ENCODE peak calls at places on chromosomes 13 and 19, in four cellular contexts. One of them, this sample, is unnamed.

GRCh38 chr13:79936368-79937136 is 404.4 kb downstream of the SPRY2 start:
- DNase-seq in uterus: peak
- DNase-seq in T-cell: no peak
- DNase-seq in activated naive CD4-positive, alpha-beta T cell treated with anti-CD3 and anti-CD28 coated beads for 36 hours: no peak
- DNase-seq in this sample: peak

GRCh38 chr13:38944219-38944618 is 46.4 kb downstream of the STOML3 start:
- DNase-seq in T-cell: no peak
- DNase-seq in uterus: no peak
- DNase-seq in activated naive CD4-positive, alpha-beta T cell treated with anti-CD3 and anti-CD28 coated beads for 36 hours: no peak
- DNase-seq in this sample: no peak

GRCh38 chr13:109684836-109685602 is 101.4 kb downstream of the IRS2 start:
- DNase-seq in T-cell: no peak
- DNase-seq in activated naive CD4-positive, alpha-beta T cell treated with anti-CD3 and anti-CD28 coated beads for 36 hours: no peak
- DNase-seq in uterus: no peak
- DNase-seq in this sample: no peak

GRCh38 chr19:28607066-28607583 is 605.8 kb downstream of the UQCRFS1 start:
- DNase-seq in activated naive CD4-positive, alpha-beta T cell treated with anti-CD3 and anti-CD28 coated beads for 36 hours: no peak
- DNase-seq in T-cell: no peak
- DNase-seq in uterus: no peak
- DNase-seq in this sample: no peak

GRCh38 chr13:37313383-37313782 is 207.9 kb upstream of the CSNK1A1L start:
- DNase-seq in activated naive CD4-positive, alpha-beta T cell treated with anti-CD3 and anti-CD28 coated beads for 36 hours: no peak
- DNase-seq in uterus: no peak
- DNase-seq in T-cell: no peak
- DNase-seq in this sample: peak

GRCh38 chr13:33119886-33120543 is 103.8 kb downstream of the KL start:
- DNase-seq in uterus: no peak
- DNase-seq in T-cell: no peak
- DNase-seq in activated naive CD4-positive, alpha-beta T cell treated with anti-CD3 and anti-CD28 coated beads for 36 hours: no peak
- DNase-seq in this sample: peak

GRCh38 chr19:40614595-40615411 is 13.6 kb downstream of the LTBP4 start:
- DNase-seq in uterus: peak
- DNase-seq in T-cell: peak
- DNase-seq in activated naive CD4-positive, alpha-beta T cell treated with anti-CD3 and anti-CD28 coated beads for 36 hours: peak
- DNase-seq in this sample: peak

GRCh38 chr19:35911790-35912189 is 3.7 kb upstream of the TYROBP start:
- DNase-seq in uterus: no peak
- DNase-seq in T-cell: no peak
- DNase-seq in activated naive CD4-positive, alpha-beta T cell treated with anti-CD3 and anti-CD28 coated beads for 36 hours: no peak
- DNase-seq in this sample: no peak

GRCh38 chr19:18044825-18045304 is 36.9 kb downstream of the ARRDC2 start:
- DNase-seq in uterus: peak
- DNase-seq in T-cell: peak
- DNase-seq in activated naive CD4-positive, alpha-beta T cell treated with anti-CD3 and anti-CD28 coated beads for 36 hours: peak
- DNase-seq in this sample: peak

GRCh38 chr19:17385878-17386611 is 8.0 kb downstream of the CCDC194 start:
- DNase-seq in uterus: peak
- DNase-seq in T-cell: peak
- DNase-seq in activated naive CD4-positive, alpha-beta T cell treated with anti-CD3 and anti-CD28 coated beads for 36 hours: peak
- DNase-seq in this sample: peak

This sample was measured in fibroblast of villous mesenchyme.